ENCODE peak calls at places on chromosomes 1 and 21, in five cellular contexts. One of them, this sample, is unnamed.

GRCh38 chr1:234734864-234735263 is 124.9 kb upstream of the IRF2BP2 start:
- DNase-seq in aorta: no peak
- DNase-seq in CD8-positive, alpha-beta memory T cell: no peak
- DNase-seq in mesendoderm: peak; percentile 63
- DNase-seq in CD4-positive, CD25-positive, alpha-beta regulatory T cell: no peak
- DNase-seq in this sample: no peak

GRCh38 chr1:30744060-30744756 is 13.4 kb downstream of the LAPTM5 start:
- DNase-seq in CD4-positive, CD25-positive, alpha-beta regulatory T cell: no peak
- DNase-seq in mesendoderm: no peak
- DNase-seq in aorta: no peak
- DNase-seq in CD8-positive, alpha-beta memory T cell: no peak
- DNase-seq in this sample: no peak

GRCh38 chr1:198072177-198072576 is 84.6 kb upstream of the NEK7 start:
- DNase-seq in CD8-positive, alpha-beta memory T cell: no peak
- DNase-seq in aorta: no peak
- DNase-seq in CD4-positive, CD25-positive, alpha-beta regulatory T cell: no peak
- DNase-seq in mesendoderm: peak; percentile 16
- DNase-seq in this sample: no peak

GRCh38 chr1:154593390-154593789 is 14.6 kb downstream of the ADAR start:
- DNase-seq in aorta: no peak
- DNase-seq in CD8-positive, alpha-beta memory T cell: no peak
- DNase-seq in mesendoderm: no peak
- DNase-seq in CD4-positive, CD25-positive, alpha-beta regulatory T cell: no peak
- DNase-seq in this sample: no peak

GRCh38 chr1:203172184-203173115 is 3.2 kb downstream of the MYBPH start:
- DNase-seq in CD4-positive, CD25-positive, alpha-beta regulatory T cell: peak; percentile 23
- DNase-seq in aorta: peak; percentile 82
- DNase-seq in mesendoderm: peak; percentile 86
- DNase-seq in CD8-positive, alpha-beta memory T cell: peak; percentile 5
- DNase-seq in this sample: peak; percentile 68

GRCh38 chr1:54653036-54653435 is 11.4 kb downstream of the MROH7 start:
- DNase-seq in aorta: peak; percentile 31
- DNase-seq in mesendoderm: no peak
- DNase-seq in CD8-positive, alpha-beta memory T cell: no peak
- DNase-seq in CD4-positive, CD25-positive, alpha-beta regulatory T cell: no peak
- DNase-seq in this sample: no peak

GRCh38 chr1:47924649-47925048 is 72.5 kb downstream of the TRABD2B start:
- DNase-seq in mesendoderm: peak; percentile 14
- DNase-seq in CD4-positive, CD25-positive, alpha-beta regulatory T cell: no peak
- DNase-seq in CD8-positive, alpha-beta memory T cell: no peak
- DNase-seq in aorta: no peak
- DNase-seq in this sample: no peak

GRCh38 chr1:211257831-211258225 is 1.3 kb upstream of the RCOR3 start:
- DNase-seq in CD8-positive, alpha-beta memory T cell: no peak
- DNase-seq in mesendoderm: no peak
- DNase-seq in CD4-positive, CD25-positive, alpha-beta regulatory T cell: no peak
- DNase-seq in aorta: no peak
- DNase-seq in this sample: no peak

GRCh38 chr1:13896932-13897331 is 196.9 kb downstream of the PRDM2 start:
- DNase-seq in CD4-positive, CD25-positive, alpha-beta regulatory T cell: no peak
- DNase-seq in aorta: no peak
- DNase-seq in mesendoderm: no peak
- DNase-seq in CD8-positive, alpha-beta memory T cell: no peak
- DNase-seq in this sample: no peak

GRCh38 chr1:13892141-13892670 is 192.2 kb downstream of the PRDM2 start:
- DNase-seq in aorta: no peak
- DNase-seq in CD8-positive, alpha-beta memory T cell: no peak
- DNase-seq in CD4-positive, CD25-positive, alpha-beta regulatory T cell: no peak
- DNase-seq in mesendoderm: peak; percentile 5
- DNase-seq in this sample: no peak

GRCh38 chr1:13892671-13893325 is 192.8 kb downstream of the PRDM2 start:
- DNase-seq in CD4-positive, CD25-positive, alpha-beta regulatory T cell: no peak
- DNase-seq in mesendoderm: peak; percentile 39
- DNase-seq in CD8-positive, alpha-beta memory T cell: no peak
- DNase-seq in aorta: peak; percentile 78
- DNase-seq in this sample: peak; percentile 61

GRCh38 chr1:13890766-13891165 is 190.8 kb downstream of the PRDM2 start:
- DNase-seq in CD4-positive, CD25-positive, alpha-beta regulatory T cell: no peak
- DNase-seq in mesendoderm: no peak
- DNase-seq in aorta: no peak
- DNase-seq in CD8-positive, alpha-beta memory T cell: no peak
- DNase-seq in this sample: no peak

GRCh38 chr1:13893456-13893855 is 193.5 kb downstream of the PRDM2 start:
- DNase-seq in CD8-positive, alpha-beta memory T cell: no peak
- DNase-seq in aorta: no peak
- DNase-seq in CD4-positive, CD25-positive, alpha-beta regulatory T cell: no peak
- DNase-seq in mesendoderm: no peak
- DNase-seq in this sample: no peak
- H3K27ac ChIP-seq in CD8-positive, alpha-beta memory T cell: no peak overlapping the region
- H3K27ac ChIP-seq in aorta: no peak overlapping the region
- H3K27ac ChIP-seq in CD4-positive, CD25-positive, alpha-beta regulatory T cell: no peak overlapping the region
- H3K27ac ChIP-seq in mesendoderm: no peak overlapping the region
- H3K27ac ChIP-seq in this sample: no peak overlapping the region

GRCh38 chr1:196557797-196558196 is 50.4 kb downstream of the KCNT2 start:
- DNase-seq in mesendoderm: no peak
- DNase-seq in CD4-positive, CD25-positive, alpha-beta regulatory T cell: no peak
- DNase-seq in aorta: no peak
- DNase-seq in CD8-positive, alpha-beta memory T cell: no peak
- DNase-seq in this sample: no peak

GRCh38 chr1:196563768-196564167 is 44.5 kb downstream of the KCNT2 start:
- DNase-seq in CD8-positive, alpha-beta memory T cell: no peak
- DNase-seq in mesendoderm: no peak
- DNase-seq in aorta: no peak
- DNase-seq in CD4-positive, CD25-positive, alpha-beta regulatory T cell: no peak
- DNase-seq in this sample: no peak

GRCh38 chr1:196558424-196558823 is 49.8 kb downstream of the KCNT2 start:
- DNase-seq in CD8-positive, alpha-beta memory T cell: no peak
- DNase-seq in aorta: no peak
- DNase-seq in mesendoderm: peak; percentile 34
- DNase-seq in CD4-positive, CD25-positive, alpha-beta regulatory T cell: no peak
- DNase-seq in this sample: no peak

DNA sequence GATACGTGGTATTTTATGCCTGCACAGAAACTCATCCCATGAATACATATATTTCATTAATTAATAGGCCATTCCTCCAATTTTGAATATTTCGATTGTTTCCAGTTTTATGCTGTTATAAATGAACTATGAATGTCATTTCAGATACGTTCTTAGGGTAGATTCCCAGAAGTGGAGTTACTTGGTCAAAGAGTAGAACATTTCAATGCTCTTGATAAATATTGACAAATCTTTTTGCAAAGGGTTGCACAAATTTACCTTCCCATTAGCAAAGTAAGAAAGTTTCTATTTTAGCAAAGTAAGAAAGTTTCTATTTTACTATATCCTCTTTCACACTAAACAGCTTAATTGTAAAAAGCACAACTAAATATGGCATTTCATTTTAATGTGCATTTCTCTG is 48.9 kb downstream of the KCNT2 start:
- DNase-seq in CD8-positive, alpha-beta memory T cell: no peak
- DNase-seq in aorta: no peak
- DNase-seq in CD4-positive, CD25-positive, alpha-beta regulatory T cell: no peak
- DNase-seq in mesendoderm: no peak
- DNase-seq in this sample: no peak
- H3K4me1 ChIP-seq in CD8-positive, alpha-beta memory T cell: no peaks in the 10 kb centered on the region
- H3K4me1 ChIP-seq in aorta: no peaks in the 10 kb centered on the region
- H3K4me1 ChIP-seq in CD4-positive, CD25-positive, alpha-beta regulatory T cell: no peaks in the 10 kb centered on the region
- H3K4me1 ChIP-seq in mesendoderm: no peaks in the 10 kb centered on the region
- H3K4me1 ChIP-seq in this sample: no peaks in the 10 kb centered on the region

GRCh38 chr21:42390193-42390592 is 5.7 kb downstream of the TMPRSS3 start:
- DNase-seq in CD8-positive, alpha-beta memory T cell: no peak
- DNase-seq in CD4-positive, CD25-positive, alpha-beta regulatory T cell: no peak
- DNase-seq in aorta: peak; percentile 20
- DNase-seq in mesendoderm: no peak
- DNase-seq in this sample: no peak

GRCh38 chr21:42387843-42388242 is 8.0 kb downstream of the TMPRSS3 start:
- DNase-seq in mesendoderm: no peak
- DNase-seq in aorta: peak; percentile 16
- DNase-seq in CD8-positive, alpha-beta memory T cell: no peak
- DNase-seq in CD4-positive, CD25-positive, alpha-beta regulatory T cell: no peak
- DNase-seq in this sample: no peak

GRCh38 chr21:42390696-42391095 is 5.2 kb downstream of the TMPRSS3 start:
- DNase-seq in CD8-positive, alpha-beta memory T cell: no peak
- DNase-seq in aorta: no peak
- DNase-seq in mesendoderm: no peak
- DNase-seq in CD4-positive, CD25-positive, alpha-beta regulatory T cell: no peak
- DNase-seq in this sample: no peak

GRCh38 chr21:42389449-42389835 is 6.4 kb downstream of the TMPRSS3 start:
- DNase-seq in aorta: peak; percentile 40
- DNase-seq in CD8-positive, alpha-beta memory T cell: no peak
- DNase-seq in CD4-positive, CD25-positive, alpha-beta regulatory T cell: no peak
- DNase-seq in mesendoderm: no peak
- DNase-seq in this sample: no peak

GRCh38 chr21:42388740-42389448 is 7.0 kb downstream of the TMPRSS3 start:
- DNase-seq in aorta: peak; percentile 51
- DNase-seq in CD4-positive, CD25-positive, alpha-beta regulatory T cell: no peak
- DNase-seq in CD8-positive, alpha-beta memory T cell: no peak
- DNase-seq in mesendoderm: no peak
- DNase-seq in this sample: no peak
- H3K27ac ChIP-seq in aorta: no peak overlapping the region
- H3K27ac ChIP-seq in CD4-positive, CD25-positive, alpha-beta regulatory T cell: no peak overlapping the region
- H3K27ac ChIP-seq in CD8-positive, alpha-beta memory T cell: no peak overlapping the region
- H3K27ac ChIP-seq in mesendoderm: no peak overlapping the region
- H3K27ac ChIP-seq in this sample: no peak overlapping the region

DNA sequence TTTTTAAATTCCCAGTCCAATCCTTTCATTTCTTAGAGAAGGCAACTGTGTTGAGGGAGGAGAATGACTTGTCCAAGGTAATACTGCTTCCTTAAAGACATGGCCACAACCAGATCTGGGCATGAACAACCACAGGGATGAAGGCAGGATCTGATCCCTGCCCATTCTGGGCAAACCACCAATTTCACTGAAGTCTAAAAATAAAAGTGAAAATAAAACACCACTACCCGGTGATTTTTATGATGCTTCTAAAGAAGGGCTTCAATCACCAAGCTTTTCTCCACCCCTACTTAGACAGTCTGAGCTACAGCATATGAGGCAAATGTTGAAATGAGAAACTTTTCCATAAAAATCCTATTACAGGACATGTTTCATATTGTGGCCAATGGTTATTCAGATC is 133.0 kb downstream of the PTPN14 start:
- DNase-seq in CD4-positive, CD25-positive, alpha-beta regulatory T cell: no peak
- DNase-seq in aorta: no peak
- DNase-seq in CD8-positive, alpha-beta memory T cell: no peak
- DNase-seq in mesendoderm: no peak
- DNase-seq in this sample: no peak
- H3K4me1 ChIP-seq in CD4-positive, CD25-positive, alpha-beta regulatory T cell: no peaks in the 10 kb centered on the region
- H3K4me1 ChIP-seq in aorta: peaks cover 15% of the 10 kb centered on the region
- H3K4me1 ChIP-seq in CD8-positive, alpha-beta memory T cell: no peaks in the 10 kb centered on the region
- H3K4me1 ChIP-seq in mesendoderm: peaks cover 27% of the 10 kb centered on the region
- H3K4me1 ChIP-seq in this sample: peaks cover 49% of the 10 kb centered on the region

DNA sequence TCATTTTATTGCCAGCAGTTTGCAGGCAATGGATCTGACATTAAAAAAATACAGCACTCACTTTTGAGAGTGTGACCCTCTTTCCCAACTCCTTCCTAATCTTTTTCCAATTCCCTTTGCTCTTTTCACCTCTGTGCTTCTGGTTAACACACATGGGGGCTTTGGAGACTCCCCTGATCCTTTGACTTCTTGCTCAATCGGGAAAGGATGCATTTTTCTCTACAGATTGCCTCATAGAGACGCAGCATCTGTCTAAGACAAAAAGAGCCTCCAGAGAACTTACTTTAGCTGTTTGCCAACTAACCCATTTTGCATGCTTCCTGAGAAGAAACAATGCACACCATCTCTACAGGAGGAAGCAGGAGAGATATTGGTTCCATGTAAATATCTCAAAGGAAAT is 378.3 kb downstream of the PBX1 start:
- DNase-seq in CD4-positive, CD25-positive, alpha-beta regulatory T cell: no peak
- DNase-seq in CD8-positive, alpha-beta memory T cell: no peak
- DNase-seq in aorta: no peak
- DNase-seq in mesendoderm: no peak
- DNase-seq in this sample: no peak
- H3K27ac ChIP-seq in CD4-positive, CD25-positive, alpha-beta regulatory T cell: no peak overlapping the region
- H3K27ac ChIP-seq in CD8-positive, alpha-beta memory T cell: no peak overlapping the region
- H3K27ac ChIP-seq in aorta: no peak overlapping the region
- H3K27ac ChIP-seq in mesendoderm: no peak overlapping the region
- H3K27ac ChIP-seq in this sample: no peak overlapping the region

GRCh38 chr1:109488696-109489095 is 5.0 kb downstream of the ATXN7L2 start:
- DNase-seq in aorta: no peak
- DNase-seq in mesendoderm: no peak
- DNase-seq in CD4-positive, CD25-positive, alpha-beta regulatory T cell: no peak
- DNase-seq in CD8-positive, alpha-beta memory T cell: no peak
- DNase-seq in this sample: no peak
- H3K4me1 ChIP-seq in aorta: no peaks in the 10 kb centered on the region
- H3K4me1 ChIP-seq in mesendoderm: peaks cover 5% of the 10 kb centered on the region
- H3K4me1 ChIP-seq in CD4-positive, CD25-positive, alpha-beta regulatory T cell: peaks cover 15% of the 10 kb centered on the region
- H3K4me1 ChIP-seq in CD8-positive, alpha-beta memory T cell: peaks cover 20% of the 10 kb centered on the region
- H3K4me1 ChIP-seq in this sample: peaks cover 18% of the 10 kb centered on the region

DNA sequence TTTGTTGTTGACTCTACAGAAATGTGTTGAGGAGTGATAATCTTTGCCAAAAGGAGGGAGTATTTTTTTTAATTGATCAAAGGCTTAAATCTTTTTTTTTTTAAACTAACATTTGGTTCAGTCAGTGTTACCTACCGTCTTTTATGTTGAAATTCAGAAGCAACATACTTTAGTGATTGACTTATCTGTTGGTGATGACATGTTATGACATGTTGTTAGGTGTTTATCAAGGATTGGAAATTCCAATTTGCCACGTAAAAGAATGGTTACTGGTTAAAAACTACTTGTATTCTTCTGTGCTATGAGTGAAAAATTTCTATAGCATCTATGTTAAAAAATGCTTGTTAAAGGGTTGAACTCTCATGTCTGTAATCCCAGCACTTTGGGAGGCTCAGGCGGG is 61.2 kb downstream of the DNM3 start:
- DNase-seq in aorta: no peak
- DNase-seq in CD8-positive, alpha-beta memory T cell: no peak
- DNase-seq in mesendoderm: no peak
- DNase-seq in CD4-positive, CD25-positive, alpha-beta regulatory T cell: no peak
- DNase-seq in this sample: no peak
- H3K27ac ChIP-seq in aorta: no peak overlapping the region
- H3K27ac ChIP-seq in CD8-positive, alpha-beta memory T cell: no peak overlapping the region
- H3K27ac ChIP-seq in mesendoderm: no peak overlapping the region
- H3K27ac ChIP-seq in CD4-positive, CD25-positive, alpha-beta regulatory T cell: no peak overlapping the region
- H3K27ac ChIP-seq in this sample: no peak overlapping the region

GRCh38 chr1:156499703-156500577 is 635 bp downstream of the MEF2D start:
- DNase-seq in CD4-positive, CD25-positive, alpha-beta regulatory T cell: peak; percentile 35
- DNase-seq in CD8-positive, alpha-beta memory T cell: peak; percentile 57
- DNase-seq in mesendoderm: peak; percentile 50
- DNase-seq in aorta: peak; percentile 86
- DNase-seq in this sample: peak; percentile 83
- H3K4me1 ChIP-seq in CD4-positive, CD25-positive, alpha-beta regulatory T cell: peaks cover 86% of the 10 kb centered on the region
- H3K4me1 ChIP-seq in CD8-positive, alpha-beta memory T cell: peaks cover 80% of the 10 kb centered on the region
- H3K4me1 ChIP-seq in mesendoderm: peaks cover 31% of the 10 kb centered on the region
- H3K4me1 ChIP-seq in aorta: peaks cover 3% of the 10 kb centered on the region
- H3K4me1 ChIP-seq in this sample: peaks cover 41% of the 10 kb centered on the region

DNA sequence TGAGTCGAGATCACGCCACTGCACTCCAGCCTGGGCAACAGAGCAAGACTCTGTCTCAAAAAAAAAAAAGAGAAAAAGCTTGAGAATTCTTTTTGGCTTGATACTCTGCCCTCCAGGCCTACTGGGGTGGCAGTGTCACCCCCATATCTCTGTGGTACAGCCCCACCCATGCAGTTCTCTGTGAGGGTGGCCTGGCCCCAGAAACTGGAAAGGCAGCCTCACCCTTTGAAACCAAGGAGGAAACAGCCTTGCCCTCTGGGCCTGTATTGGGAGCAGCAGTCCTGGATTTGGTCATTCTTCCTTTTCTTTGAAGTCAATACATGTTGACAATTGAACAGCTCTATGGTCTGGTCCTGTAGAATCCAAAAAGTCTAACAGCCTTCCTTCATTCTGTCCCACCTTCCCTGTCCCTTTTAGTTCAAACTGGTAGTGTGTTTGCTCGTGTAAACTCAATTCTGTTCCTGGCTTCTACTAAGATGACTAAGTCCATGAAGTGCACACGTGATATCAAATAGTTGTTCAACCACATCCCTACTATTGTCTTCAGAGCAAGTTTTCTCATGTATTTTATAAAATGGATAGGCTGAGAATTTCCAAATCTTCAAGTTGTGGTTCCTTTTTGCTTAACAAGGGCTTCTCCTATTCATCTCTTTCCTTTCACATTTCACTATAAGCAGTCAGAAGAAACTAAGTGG is 13.2 kb downstream of the ST7L start:
- DNase-seq in mesendoderm: no peak
- DNase-seq in CD4-positive, CD25-positive, alpha-beta regulatory T cell: no peak
- DNase-seq in CD8-positive, alpha-beta memory T cell: no peak
- DNase-seq in aorta: no peak
- DNase-seq in this sample: no peak
- H3K27ac ChIP-seq in mesendoderm: no peak overlapping the region
- H3K27ac ChIP-seq in CD4-positive, CD25-positive, alpha-beta regulatory T cell: no peak overlapping the region
- H3K27ac ChIP-seq in CD8-positive, alpha-beta memory T cell: no peak overlapping the region
- H3K27ac ChIP-seq in aorta: no peak overlapping the region
- H3K27ac ChIP-seq in this sample: no peak overlapping the region